ENCODE peak calls at places on chromosomes 16 and 17, in five cellular contexts. G is adrenal gland, H is cardiac muscle cell, E is left ventricle myocardium inferior, T is BE2C. L is an unnamed sample. For H3K4me1, the result is how much of the 10 kb centered on the place peaks cover.

GRCh38 chr17:64496348-64496785 is 487 bp downstream of the POLG2 start:
- DNase-seq in G (no peak), T (no peak), E (no peak), H (no peak), L (no peak)

GRCh38 chr16:28983644-28984043 is 1.2 kb upstream of the LAT start:
- DNase-seq in T (no peak), H (no peak), G (no peak), E (no peak), L (no peak)

GRCh38 chr17:37373530-37374159 is 2.1 kb upstream of the C17orf78 start:
- DNase-seq in G (peak), H (peak), E (peak), T (peak), L (peak)

GRCh38 chr17:65103896-65104295 is 33.3 kb upstream of the RGS9 start:
- DNase-seq in H (peak), T (no peak), G (no peak), E (no peak), L (no peak)

GRCh38 chr17:72467841-72468653 is 347.2 kb downstream of the SOX9 start:
- DNase-seq in E (peak), H (peak), T (no peak), G (no peak), L (peak)

GRCh38 chr17:1783271-1783670 is 21.4 kb downstream of the SERPINF1 start:
- DNase-seq in T (no peak), G (peak), E (no peak), H (peak), L (peak)

GRCh38 chr17:2243953-2244352 is 59.6 kb downstream of the SMG6 start:
- DNase-seq in H (no peak), E (no peak), G (no peak), T (no peak), L (no peak)

GRCh38 chr17:56866496-56866895 is 32.5 kb downstream of the DGKE start:
- DNase-seq in T (no peak), H (no peak), E (no peak), G (no peak), L (no peak)

GRCh38 chr16:4733747-4734062 is 366 bp downstream of the ANKS3 start:
- DNase-seq in E (no peak), G (peak), H (no peak), T (peak), L (no peak)

GRCh38 chr16:31568577-31569359 is 41.1 kb downstream of the AHSP start:
- DNase-seq in H (peak), G (no peak), T (no peak), E (peak), L (no peak)

GRCh38 chr16:70577256-70577698 is 53.7 kb downstream of the SF3B3 start:
- DNase-seq in G (peak), T (no peak), E (no peak), H (no peak), L (no peak)

GRCh38 chr16:80198265-80198994 is 342.4 kb upstream of the DYNLRB2 start:
- DNase-seq in H (peak), T (no peak), E (no peak), G (no peak), L (no peak)

GRCh38 chr16:46720619-46721018 is 27.5 kb downstream of the MYLK3 start:
- DNase-seq in E (no peak), G (no peak), T (no peak), H (no peak), L (no peak)

DNA sequence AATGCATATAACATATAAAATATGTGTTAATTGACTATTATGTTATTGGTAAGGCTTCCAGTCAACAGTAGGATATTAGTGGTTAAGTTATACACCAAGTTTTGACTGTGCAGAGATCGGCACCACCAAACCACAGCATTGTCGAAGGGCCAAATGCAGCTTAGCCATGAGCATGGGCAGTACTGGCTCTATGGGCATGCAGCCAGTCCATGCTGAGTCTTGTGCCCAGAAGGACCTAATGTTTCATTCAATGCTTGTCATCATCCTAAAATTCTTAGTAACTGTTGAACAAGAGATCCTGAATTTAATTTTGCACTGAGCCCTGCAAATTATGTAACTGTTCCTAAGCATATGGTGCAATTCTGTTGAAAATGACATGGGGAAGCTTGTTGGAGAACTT is 233.4 kb upstream of the HS3ST3A1 start:
- DNase-seq in E (peak), H (no peak), G (no peak), T (no peak), L (no peak)
- TF ChIP-seq CTCF in E (no peak), H (no peak), G (no peak), T (no peak), L (no peak)

GRCh38 chr16:14500791-14501190 is 129.3 kb downstream of the PARN start:
- DNase-seq in E (no peak), H (no peak), G (no peak), T (no peak), L (no peak)
- H3K4me1 ChIP-seq in E (half or more), H (under half), G (half or more), T (under half), L (under half)

DNA sequence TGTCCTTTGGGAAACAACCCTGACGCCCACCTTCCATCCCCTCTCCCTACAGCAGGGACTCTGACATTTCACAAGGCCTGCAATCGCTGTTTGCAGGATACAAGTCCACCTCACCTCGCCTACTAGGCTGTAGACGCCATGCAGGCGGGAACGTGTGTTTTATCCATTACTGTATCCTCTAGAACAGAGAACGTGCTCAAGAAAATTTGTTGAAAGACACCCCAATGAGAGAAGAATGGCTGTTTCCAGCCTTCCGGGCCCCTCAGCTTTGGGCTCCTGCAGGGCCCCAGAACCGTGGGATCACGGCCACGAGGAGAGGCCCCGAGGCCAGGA is 1.5 kb upstream of the TTYH2 start:
- DNase-seq in G (peak), H (no peak), T (no peak), E (no peak), L (no peak)
- H3K4me3 ChIP-seq in G (no peak), H (no peak), T (no peak), E (peak), L (no peak)

GRCh38 chr16:22124583-22125284 is 32.4 kb downstream of the VWA3A start:
- DNase-seq in T (no peak), G (no peak), H (no peak), E (no peak), L (no peak)
- TF ChIP-seq CTCF in T (no peak), G (no peak), H (no peak), E (no peak), L (no peak)

GRCh38 chr17:17763734-17764133 is 73.1 kb downstream of the SREBF1 start:
- DNase-seq in G (no peak), T (no peak), H (no peak), E (no peak), L (no peak)

GRCh38 chr17:17765921-17766320 is 70.9 kb downstream of the SREBF1 start:
- DNase-seq in E (no peak), T (no peak), G (no peak), H (no peak), L (no peak)

GRCh38 chr17:17767096-17767470 is 69.7 kb downstream of the SREBF1 start:
- DNase-seq in H (no peak), G (no peak), T (no peak), E (no peak), L (no peak)

GRCh38 chr17:17766351-17767095 is 70.3 kb downstream of the SREBF1 start:
- DNase-seq in T (no peak), H (no peak), G (peak), E (no peak), L (no peak)

DNA sequence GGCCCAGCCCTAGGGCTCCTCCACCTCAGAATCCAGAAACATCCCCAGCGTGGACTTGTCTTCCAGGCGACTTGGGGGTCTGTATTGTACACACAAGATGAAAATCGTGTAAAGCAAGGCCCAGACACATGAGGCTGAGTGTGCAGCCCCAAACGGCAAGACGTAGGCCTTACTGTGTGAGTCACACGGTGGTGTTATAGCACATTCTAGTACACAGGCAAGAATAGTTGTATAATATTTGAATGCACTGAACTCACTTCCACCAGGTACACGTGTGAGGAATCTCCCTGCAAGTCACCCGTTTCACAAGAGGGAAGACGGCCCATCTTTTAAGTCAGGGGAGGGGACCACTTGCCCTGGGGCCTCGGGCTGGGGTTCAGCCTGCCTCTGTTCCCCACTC is 71.4 kb downstream of the SREBF1 start:
- DNase-seq in E (no peak), T (no peak), G (no peak), H (no peak), L (no peak)
- H3K4me1 ChIP-seq in E (half or more), T (under half), G (half or more), H (under half), L (under half)

GRCh38 chr17:28348979-28349378 is 8.3 kb downstream of the POLDIP2 start:
- DNase-seq in H (no peak), E (no peak), G (no peak), T (no peak), L (no peak)

GRCh38 chr17:28346199-28346580 is 10.6 kb downstream of the TNFAIP1 start:
- DNase-seq in T (no peak), H (peak), E (no peak), G (no peak), L (no peak)

GRCh38 chr17:28347261-28347891 is 10.0 kb downstream of the POLDIP2 start:
- DNase-seq in H (peak), E (no peak), G (peak), T (no peak), L (no peak)

GRCh38 chr17:28345420-28346198 is 10.0 kb downstream of the TNFAIP1 start:
- DNase-seq in T (no peak), G (peak), E (peak), H (peak), L (no peak)

GRCh38 chr17:28346746-28347246 is 10.5 kb downstream of the POLDIP2 start:
- DNase-seq in E (no peak), H (no peak), G (peak), T (no peak), L (no peak)
- H3K4me3 ChIP-seq in E (no peak), H (no peak), G (no peak), T (no peak), L (no peak)

GRCh38 chr17:40176409-40177110 is 710 bp upstream of the RAPGEFL1 start:
- DNase-seq in T (no peak), E (no peak), H (no peak), G (no peak), L (peak)

GRCh38 chr17:40179923-40180659 is 2.8 kb downstream of the RAPGEFL1 start:
- DNase-seq in G (no peak), E (no peak), H (peak), T (no peak), L (no peak)

GRCh38 chr17:40177275-40177874 is at the start of gene RAPGEFL1:
- DNase-seq in E (peak), G (peak), H (peak), T (peak), L (peak)

GRCh38 chr17:40178660-40179059 is 1.4 kb downstream of the RAPGEFL1 start:
- DNase-seq in E (no peak), H (no peak), G (no peak), T (no peak), L (peak)

GRCh38 chr17:40178021-40178601 is 841 bp downstream of the RAPGEFL1 start:
- DNase-seq in E (no peak), H (no peak), T (no peak), G (no peak), L (peak)
- TF ChIP-seq CTCF in E (no peak), H (no peak), T (no peak), G (no peak), L (no peak)

GRCh38 chr17:52384695-52385094 is 226.2 kb upstream of the CA10 start:
- DNase-seq in E (no peak), H (no peak), T (no peak), G (no peak), L (no peak)

GRCh38 chr17:52378860-52379259 is 220.3 kb upstream of the CA10 start:
- DNase-seq in T (no peak), G (no peak), H (no peak), E (no peak), L (no peak)

GRCh38 chr17:52388941-52389340 is 230.4 kb upstream of the CA10 start:
- DNase-seq in G (no peak), H (no peak), E (no peak), T (no peak), L (no peak)

DNA sequence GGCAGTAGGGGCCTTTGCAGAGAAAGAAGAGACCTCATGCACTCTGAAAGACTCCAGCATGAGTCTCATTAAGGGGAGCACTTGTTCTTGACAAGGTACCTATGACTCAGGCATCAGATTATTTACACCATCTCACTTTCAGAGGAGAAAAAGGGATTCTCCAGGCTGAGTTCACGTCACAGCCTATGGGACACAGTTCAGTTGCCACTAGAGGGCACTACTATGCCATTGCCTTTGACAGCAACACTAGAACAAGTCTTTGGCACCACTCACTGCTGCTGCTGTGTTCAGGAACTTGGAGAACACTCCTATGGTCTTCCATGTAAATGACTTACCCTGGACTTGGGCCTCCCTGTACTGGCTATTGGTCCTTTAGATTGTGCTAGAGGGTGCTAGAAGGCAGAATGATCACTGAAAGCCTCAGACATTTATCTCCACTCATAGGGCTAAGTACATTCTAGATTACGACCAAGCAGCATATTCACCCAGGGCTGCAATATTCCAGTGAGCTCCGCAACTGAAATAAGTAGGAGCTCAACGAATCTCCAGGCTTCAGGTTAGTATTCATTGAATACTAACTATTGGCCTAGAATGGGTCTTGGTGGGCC is 225.1 kb upstream of the CA10 start:
- DNase-seq in E (no peak), T (peak), H (peak), G (peak), L (no peak)
- H3K4me1 ChIP-seq in E (under half), T (under half), H (under half), G (under half), L (under half)

GRCh38 chr17:6915620-6916019 is 80.2 kb upstream of the ALOX12 start:
- DNase-seq in E (no peak), T (no peak), G (no peak), H (no peak), L (no peak)

GRCh38 chr17:6914711-6915110 is 81.1 kb upstream of the ALOX12 start:
- DNase-seq in E (no peak), T (no peak), G (no peak), H (no peak), L (no peak)

GRCh38 chr17:6912110-6913051 is 80.9 kb upstream of the TEKT1 start:
- DNase-seq in H (no peak), E (no peak), T (no peak), G (no peak), L (no peak)

GRCh38 chr17:6910987-6911603 is 79.6 kb upstream of the TEKT1 start:
- DNase-seq in G (no peak), T (no peak), E (no peak), H (peak), L (no peak)

DNA sequence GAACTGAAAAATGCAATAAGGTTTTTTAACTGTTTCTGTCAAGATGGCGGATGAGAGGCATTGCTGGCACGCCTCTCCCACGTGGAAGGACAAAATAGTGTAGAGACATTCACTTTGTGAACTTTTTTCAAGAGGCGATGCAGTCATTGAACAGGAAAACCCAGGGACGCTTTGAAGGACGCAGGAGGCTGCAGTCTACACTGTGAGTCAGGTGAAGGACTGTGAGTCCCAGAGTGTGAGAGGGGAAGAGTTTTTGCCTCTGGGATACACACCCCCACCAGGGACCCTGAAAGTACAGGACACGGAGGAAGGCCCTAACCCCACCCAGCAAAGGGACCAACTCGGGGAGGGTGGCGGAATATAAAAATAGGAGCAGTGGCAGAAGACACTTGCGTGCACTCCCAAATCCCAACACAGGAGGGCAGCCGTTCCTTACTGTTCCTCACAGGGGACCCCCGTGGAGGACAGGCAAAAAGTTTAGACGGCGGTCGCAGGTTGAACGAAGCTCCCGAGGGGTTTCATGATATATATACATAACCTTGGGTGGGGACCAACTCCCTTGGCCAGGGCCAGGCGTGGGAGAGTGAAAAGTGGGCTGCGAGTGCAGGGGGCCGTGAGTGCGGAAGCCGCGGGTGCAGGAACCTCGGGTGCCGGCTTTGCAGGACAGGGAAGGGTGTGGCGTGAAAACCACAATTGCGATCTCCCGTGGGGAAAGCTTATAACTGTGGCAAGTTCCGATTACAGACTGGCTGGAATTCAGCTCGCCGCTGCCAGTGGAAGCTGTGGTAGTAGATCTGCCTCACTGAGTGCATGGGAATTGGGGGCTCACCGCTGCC is 82.0 kb upstream of the ALOX12 start:
- DNase-seq in T (peak), H (peak), G (peak), E (peak), L (no peak)
- H3K4me3 ChIP-seq in T (no peak), H (no peak), G (no peak), E (peak), L (no peak)

GRCh38 chr17:79299349-79299748 is 224.7 kb downstream of the ENGASE start:
- DNase-seq in G (no peak), E (no peak), T (no peak), H (no peak), L (no peak)
- TF ChIP-seq CTCF in G (no peak), E (no peak), T (peak), H (no peak), L (no peak)